ENCODE peak calls at places on chromosomes 5 and 9, in eight cellular contexts. R, G, P, I, L, F, Y and V are unnamed samples.

GRCh38 chr5:72633649-72634048 is 126.4 kb upstream of the ZNF366 start:
- DNase-seq in G (peak; percentile 82), Y (no peak), P (no peak), F (no peak), I (peak; percentile 83), L (peak; percentile 42), R (no peak), V (no peak)

GRCh38 chr9:3946840-3947239 is 353.0 kb downstream of the GLIS3 start:
- DNase-seq in L (no peak), F (no peak), R (no peak), Y (no peak), P (no peak), I (no peak), G (no peak), V (no peak)

GRCh38 chr5:56076486-56076885 is 81.7 kb upstream of the IL6ST start:
- DNase-seq in G (no peak), F (no peak), R (no peak), P (no peak), L (no peak), Y (no peak), I (no peak), V (no peak)

GRCh38 chr5:135269828-135270545 is 129.0 kb downstream of the MACROH2A1 start:
- DNase-seq in I (no peak), R (no peak), P (no peak), F (no peak), Y (no peak), L (peak; percentile 75), G (peak; percentile 67), V (no peak)

GRCh38 chr9:114317665-114318357 is 5.1 kb upstream of the ORM1 start:
- DNase-seq in P (peak; percentile 17), G (peak; percentile 92), F (no peak), R (no peak), I (peak; percentile 81), Y (no peak), L (no peak), V (no peak)

GRCh38 chr9:4461434-4461833 is 28.8 kb upstream of the SLC1A1 start:
- DNase-seq in G (no peak), F (no peak), P (no peak), L (no peak), I (no peak), Y (no peak), R (no peak), V (no peak)

GRCh38 chr5:38467353-38468040 is 88.9 kb downstream of the LIFR start:
- DNase-seq in R (no peak), P (no peak), Y (peak; percentile 84), I (peak; percentile 90), L (no peak), G (peak; percentile 84), F (no peak), V (no peak)

GRCh38 chr5:8033261-8033660 is 164.3 kb downstream of the MTRR start:
- DNase-seq in P (no peak), L (no peak), F (no peak), Y (no peak), G (no peak), R (no peak), I (no peak), V (no peak)

GRCh38 chr5:172395483-172395882 is 58.8 kb downstream of the SH3PXD2B start:
- DNase-seq in L (peak; percentile 55), Y (no peak), R (no peak), G (no peak), P (no peak), F (no peak), I (no peak), V (no peak)

GRCh38 chr9:75937859-75938258 is 47.4 kb downstream of the PCSK5 start:
- DNase-seq in I (peak; percentile 68), P (no peak), R (no peak), F (no peak), Y (no peak), G (no peak), L (no peak), V (no peak)

GRCh38 chr5:66952153-66952552 is 244.4 kb downstream of the CD180 start:
- DNase-seq in Y (no peak), R (no peak), L (no peak), G (no peak), F (no peak), I (no peak), P (no peak), V (no peak)

GRCh38 chr5:143921525-143922311 is 109.8 kb downstream of the HMHB1 start:
- DNase-seq in G (peak; percentile 88), I (peak; percentile 92), Y (no peak), F (no peak), P (peak; percentile 70), L (peak; percentile 79), R (peak; percentile 55), V (no peak)

GRCh38 chr9:15606667-15607472 is 54.0 kb downstream of the CCDC171 start:
- DNase-seq in R (no peak), L (peak; percentile 42), F (no peak), P (peak; percentile 34), I (peak; percentile 54), G (peak; percentile 65), Y (no peak), V (no peak)

GRCh38 chr9:129368458-129368978 is 190.5 kb upstream of the IER5L start:
- DNase-seq in Y (no peak), G (no peak), P (no peak), F (no peak), R (no peak), L (no peak), I (no peak), V (peak; percentile 17)

GRCh38 chr9:86246752-86247161 is 12.7 kb downstream of the C9orf153 start:
- DNase-seq in L (peak; percentile 41), Y (no peak), R (no peak), P (peak; percentile 14), I (peak; percentile 25), G (peak; percentile 14), F (no peak), V (no peak)

GRCh38 chr5:40124367-40124766 is 555.3 kb upstream of the PTGER4 start:
- DNase-seq in R (no peak), I (no peak), F (no peak), Y (no peak), L (no peak), G (peak; percentile 26), P (peak; percentile 16), V (no peak)

GRCh38 chr9:96025995-96026572 is 150.6 kb downstream of the ERCC6L2 start:
- DNase-seq in I (no peak), Y (no peak), G (no peak), R (no peak), L (no peak), F (no peak), P (no peak), V (no peak)
- TF ChIP-seq CTCF in I (peak; percentile 38), Y (no peak), G (no peak), R (no peak), L (peak; percentile 48), F (no peak), P (no peak), V (peak; percentile 36)

GRCh38 chr5:176868126-176868525 is 31.0 kb downstream of the HK3 start:
- DNase-seq in L (no peak), Y (no peak), F (no peak), R (no peak), G (no peak), P (no peak), I (no peak), V (no peak)

GRCh38 chr5:176866913-176867312 is 32.2 kb downstream of the HK3 start:
- DNase-seq in R (no peak), G (no peak), Y (no peak), F (no peak), I (peak; percentile 9), L (no peak), P (no peak), V (no peak)

GRCh38 chr5:176869501-176870109 is 29.5 kb downstream of the HK3 start:
- DNase-seq in Y (no peak), P (no peak), R (no peak), F (no peak), I (no peak), G (no peak), L (no peak), V (no peak)

GRCh38 chr5:176868731-176869130 is 30.4 kb downstream of the HK3 start:
- DNase-seq in R (no peak), Y (no peak), I (no peak), P (no peak), F (no peak), G (no peak), L (no peak), V (no peak)

GRCh38 chr5:176870110-176870591 is 29.0 kb downstream of the HK3 start:
- DNase-seq in I (peak; percentile 65), Y (no peak), G (peak; percentile 28), R (no peak), L (peak; percentile 43), P (peak; percentile 78), F (no peak), V (no peak)
- TF ChIP-seq CTCF in I (peak; percentile 57), Y (no peak), G (no peak), R (peak; percentile 84), L (peak; percentile 69), P (peak; percentile 54), F (no peak), V (peak; percentile 70)

GRCh38 chr5:41435276-41435675 is 75.1 kb downstream of the PLCXD3 start:
- DNase-seq in F (no peak), Y (no peak), P (no peak), I (no peak), G (no peak), R (no peak), L (no peak), V (no peak)

GRCh38 chr5:41432481-41433253 is 77.7 kb downstream of the PLCXD3 start:
- DNase-seq in L (no peak), R (no peak), Y (no peak), P (no peak), G (no peak), I (no peak), F (no peak), V (no peak)

GRCh38 chr5:41433552-41434181 is 76.7 kb downstream of the PLCXD3 start:
- DNase-seq in I (no peak), L (no peak), Y (no peak), G (no peak), R (no peak), F (no peak), P (no peak), V (no peak)
- TF ChIP-seq CTCF in I (peak; percentile 35), L (peak; percentile 67), Y (no peak), G (peak; percentile 23), R (peak; percentile 37), F (no peak), P (peak; percentile 34), V (peak; percentile 61)

DNA sequence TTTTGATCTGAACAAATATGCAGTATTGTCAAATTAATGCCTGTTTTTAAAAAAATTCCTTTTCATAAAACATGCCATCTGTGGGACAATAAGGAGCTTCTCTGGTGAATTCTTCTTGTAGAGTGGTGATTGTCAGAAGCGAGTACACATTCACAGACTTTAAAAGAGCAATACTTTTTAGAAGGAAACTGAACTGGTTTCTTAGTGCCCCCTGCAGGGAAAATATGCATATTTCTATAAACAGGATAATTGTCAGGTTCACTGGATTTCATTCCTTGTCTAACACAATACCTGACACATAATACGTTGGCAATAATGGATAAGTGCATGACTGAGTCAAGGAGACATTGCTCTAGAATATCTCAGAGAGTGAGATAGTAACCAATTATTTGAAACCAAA is 133.7 kb downstream of the KIF4B start:
- DNase-seq in Y (no peak), G (peak; percentile 3), R (no peak), I (peak; percentile 18), F (no peak), P (no peak), L (no peak), V (no peak)
- TF ChIP-seq CTCF in Y (no peak), G (no peak), R (peak; percentile 12), I (peak; percentile 32), F (no peak), P (peak; percentile 44), L (peak; percentile 35), V (peak; percentile 73)